ENCODE peak calls at places on chromosomes 6 and 20, in eight cellular contexts. R is mucosa of descending colon; P is neural progenitor cell; D is right lobe of liver; E is BE2C; O is kidney epithelial cell; W is fibroblast of the aortic adventitia; Y is CD4-positive, alpha-beta memory T cell. J is an unnamed sample.

GRCh38 chr6:105015482-105015881 is 58.6 kb downstream of the LIN28B start:
- DNase-seq in E (no peak), D (no peak), W (peak), Y (no peak), P (no peak), R (no peak), O (peak), J (peak)

GRCh38 chr6:38572186-38572813 is 67.4 kb downstream of the BTBD9 start:
- DNase-seq in P (no peak), Y (peak), D (no peak), O (no peak), R (no peak), E (no peak), W (no peak), J (no peak)

GRCh38 chr6:75282706-75283105 is 1.9 kb downstream of the TMEM30A start:
- DNase-seq in W (no peak), P (no peak), O (no peak), D (no peak), Y (no peak), R (no peak), E (no peak), J (no peak)

GRCh38 chr6:134850906-134851305 is 99.0 kb downstream of the ALDH8A1 start:
- DNase-seq in E (no peak), P (no peak), Y (no peak), W (no peak), O (no peak), R (no peak), D (no peak), J (no peak)

GRCh38 chr6:166588691-166589333 is 2.3 kb upstream of the RAMACL start:
- DNase-seq in O (no peak), D (no peak), E (no peak), R (no peak), P (no peak), W (peak), Y (no peak), J (peak)

GRCh38 chr6:11229267-11230043 is 3.0 kb downstream of the NEDD9 start:
- DNase-seq in W (no peak), Y (no peak), R (no peak), P (peak), O (no peak), E (no peak), D (no peak), J (no peak)

GRCh38 chr6:166656269-166657206 is 29.5 kb upstream of the RPS6KA2 start:
- DNase-seq in D (no peak), P (peak), O (no peak), R (no peak), W (no peak), E (no peak), Y (no peak), J (no peak)

GRCh38 chr20:967796-968742 is 34.0 kb downstream of the RSPO4 start:
- DNase-seq in D (no peak), O (no peak), E (no peak), R (no peak), P (peak), W (peak), Y (no peak), J (no peak)

GRCh38 chr20:48433178-48433577 is 394.6 kb downstream of the PREX1 start:
- DNase-seq in P (no peak), E (no peak), O (no peak), W (no peak), D (no peak), R (no peak), Y (no peak), J (no peak)

GRCh38 chr6:17986656-17987575 is 519 bp downstream of the KIF13A start:
- DNase-seq in D (peak), W (peak), O (no peak), Y (no peak), R (peak), E (peak), P (peak), J (no peak)

GRCh38 chr6:74976026-74976425 is 229.8 kb downstream of the COL12A1 start:
- DNase-seq in P (no peak), O (no peak), R (no peak), D (no peak), Y (no peak), E (no peak), W (no peak), J (no peak)

GRCh38 chr20:18412202-18412901 is 54.5 kb downstream of the DZANK1 start:
- DNase-seq in Y (no peak), E (no peak), P (no peak), R (no peak), W (no peak), D (no peak), O (no peak), J (no peak)
- H3K4me3 ChIP-seq in Y (no peak), E (no peak), P (no peak), R (no peak), W (no peak), D (no peak), O (no peak), J (no peak)

DNA sequence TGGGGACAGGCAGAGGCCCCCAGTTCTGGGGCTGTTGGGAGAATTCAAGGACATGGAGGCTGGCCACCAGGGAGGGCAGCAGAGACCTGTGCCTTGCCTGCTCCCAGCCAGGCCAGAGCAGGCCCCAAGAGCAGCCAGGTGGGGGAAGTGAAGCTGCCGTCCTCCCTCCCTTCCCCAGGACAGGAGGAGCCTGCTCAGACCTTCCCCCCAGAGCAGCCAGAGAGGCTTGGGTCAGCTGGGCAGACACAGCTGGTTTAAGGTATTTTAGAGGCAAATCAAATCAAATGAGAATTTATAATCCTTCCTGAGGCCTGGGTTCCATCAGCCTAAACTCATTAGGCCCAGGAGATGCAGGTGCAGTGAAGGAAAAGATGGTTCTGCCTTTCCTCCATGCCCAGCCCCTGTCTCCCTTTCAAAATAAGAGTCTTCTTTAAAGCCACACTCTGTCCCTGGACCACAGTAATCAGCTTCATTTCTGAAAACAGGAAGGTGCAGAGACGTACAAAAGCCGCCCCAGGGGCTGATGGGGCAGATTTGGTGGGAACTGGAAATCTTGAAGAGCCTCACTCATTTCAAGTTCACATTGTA is 21.7 kb downstream of the BMP7 start:
- DNase-seq in Y (no peak), E (peak), O (no peak), D (no peak), P (peak), R (no peak), W (no peak), J (no peak)
- H3K4me3 ChIP-seq in Y (no peak), E (no peak), O (no peak), D (no peak), P (no peak), R (no peak), W (no peak), J (no peak)

DNA sequence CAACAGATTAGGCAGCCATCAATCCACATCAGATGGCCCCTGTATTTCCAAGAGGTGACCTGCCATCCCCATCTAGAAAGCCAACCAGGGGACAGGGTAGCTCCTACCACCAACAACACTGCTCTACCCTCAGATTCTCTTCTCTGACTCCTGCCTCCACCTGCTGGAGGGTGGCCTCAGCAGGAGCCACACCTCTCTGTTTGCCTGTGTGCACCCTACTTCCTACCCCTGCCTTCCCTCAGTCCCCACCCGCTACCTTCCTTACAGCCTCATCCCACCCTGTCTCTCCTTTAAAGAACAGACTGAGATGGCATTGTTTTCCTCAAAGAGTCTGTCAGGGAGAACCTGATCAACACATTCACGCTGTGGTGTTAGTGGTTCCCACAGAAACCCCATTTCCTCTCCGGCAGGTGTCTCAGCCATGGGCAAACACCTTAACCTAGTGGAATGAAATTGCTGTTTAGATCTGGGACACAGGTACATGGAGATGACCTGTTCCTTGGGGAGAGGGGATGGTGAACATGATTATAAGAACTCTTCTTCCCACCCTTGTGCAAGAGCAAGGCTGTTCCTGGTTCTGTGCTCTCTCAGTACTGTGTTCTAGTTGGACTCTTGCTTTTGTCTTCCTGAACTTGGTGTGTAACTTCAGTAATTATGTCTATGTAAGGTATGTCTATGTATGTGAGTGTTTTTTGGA is 1.8 kb downstream of the ENTPD6 start:
- DNase-seq in D (no peak), E (no peak), Y (peak), P (no peak), W (no peak), R (no peak), O (no peak), J (no peak)
- H3K4me3 ChIP-seq in D (no peak), E (no peak), Y (peak), P (peak), W (peak), R (no peak), O (no peak), J (peak)

DNA sequence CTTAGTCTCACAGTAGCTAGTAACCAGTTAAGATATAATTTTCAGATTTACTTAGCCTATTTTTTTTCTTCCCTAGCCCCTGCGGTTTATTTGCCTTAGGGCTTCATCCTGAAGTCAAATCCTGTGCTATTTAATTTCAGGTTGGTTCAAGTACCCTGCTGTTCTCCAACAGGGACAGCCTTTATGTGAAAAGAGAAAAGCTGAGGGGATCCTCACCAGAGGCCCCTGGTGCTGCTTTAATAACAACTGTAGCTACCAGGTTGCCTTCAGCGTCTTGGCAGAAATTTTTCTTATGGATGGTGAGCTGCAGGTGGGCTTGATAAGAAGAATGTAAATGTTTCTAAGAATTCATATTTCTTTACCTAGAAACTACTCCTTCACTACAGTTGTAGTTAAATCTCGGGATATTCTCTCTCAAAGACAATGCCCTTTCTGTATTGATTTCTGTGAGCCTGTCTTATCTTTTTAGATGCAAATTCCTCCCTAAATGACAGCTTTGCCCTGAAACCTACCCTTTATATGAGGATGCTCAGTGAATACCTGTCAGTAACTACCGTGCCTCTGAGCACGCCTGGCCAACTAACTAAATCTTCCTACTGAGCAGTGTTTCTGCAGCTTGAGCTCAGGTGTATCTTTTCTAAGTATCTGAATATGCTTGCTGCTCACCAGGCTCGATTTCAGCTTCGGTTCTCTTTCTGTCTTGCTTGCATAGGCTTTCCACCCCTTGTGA is 320.5 kb downstream of the MMUT start:
- DNase-seq in W (no peak), P (peak), Y (no peak), E (no peak), O (no peak), R (no peak), D (no peak), J (no peak)
- H3K4me3 ChIP-seq in W (no peak), P (peak), Y (no peak), E (no peak), O (no peak), R (no peak), D (no peak), J (no peak)

GRCh38 chr20:4017051-4017702 is 1.8 kb upstream of the RNF24 start:
- DNase-seq in P (no peak), D (no peak), R (no peak), O (no peak), E (no peak), W (no peak), Y (no peak), J (no peak)
- H3K4me3 ChIP-seq in P (no peak), D (no peak), R (no peak), O (no peak), E (no peak), W (no peak), Y (no peak), J (no peak)

DNA sequence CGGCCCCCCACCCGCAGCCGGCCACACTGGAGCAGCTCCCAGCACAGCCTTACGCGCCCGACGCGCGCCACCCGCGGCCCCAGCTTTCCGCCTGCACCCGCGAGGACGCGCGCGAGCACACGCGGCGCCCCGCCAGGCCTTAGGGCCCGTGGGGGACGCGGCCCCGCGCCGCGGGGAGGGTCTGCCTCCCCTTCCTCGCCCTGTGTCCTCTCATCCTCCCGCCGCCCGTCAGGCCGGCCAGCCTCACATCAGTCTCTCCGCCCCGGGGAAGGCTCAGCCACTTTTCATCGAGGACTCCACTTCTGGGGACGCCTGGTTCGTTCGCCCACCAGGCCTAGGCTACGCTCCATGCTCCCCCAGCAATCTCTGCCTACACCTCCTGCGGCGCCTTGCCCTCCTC is 12.6 kb upstream of the SLC22A7 start:
- DNase-seq in R (peak), O (no peak), D (no peak), Y (no peak), E (no peak), P (no peak), W (no peak), J (no peak)
- H3K4me3 ChIP-seq in R (no peak), O (no peak), D (no peak), Y (no peak), E (no peak), P (peak), W (no peak), J (no peak)

J was measured in AG04449.